ENCODE peak calls at places on chromosomes 12 and 14, in seven cellular contexts. B, X, M, I, D, E and T are unnamed samples.

GRCh38 chr12:58433969-58434368 is 486.3 kb downstream of the LRIG3 start:
- DNase-seq in B (no peak), X (no peak), M (no peak), I (peak; percentile 62), D (peak; percentile 67), E (no peak), T (no peak)

GRCh38 chr12:100753837-100754236 is 40.7 kb upstream of the ANO4 start:
- DNase-seq in B (no peak), X (no peak), M (no peak), I (no peak), D (no peak), E (no peak), T (no peak)

GRCh38 chr12:80937391-80938238 is at the start of gene LIN7A:
- DNase-seq in B (peak; percentile 76), X (no peak), M (no peak), I (peak; percentile 63), D (no peak), E (no peak), T (no peak)

GRCh38 chr12:27595231-27595642 is 71.2 kb downstream of the PPFIBP1 start:
- DNase-seq in B (no peak), X (no peak), M (no peak), I (peak; percentile 95), D (no peak), E (no peak), T (peak; percentile 61)

GRCh38 chr12:117140397-117141096 is 41.3 kb upstream of the TESC start:
- DNase-seq in B (no peak), X (no peak), M (no peak), I (no peak), D (no peak), E (no peak), T (no peak)

GRCh38 chr14:96614528-96614927 is 112.3 kb downstream of the PAPOLA start:
- DNase-seq in B (no peak), X (no peak), M (no peak), I (no peak), D (no peak), E (no peak), T (no peak)

GRCh38 chr12:58268080-58268479 is 326.7 kb downstream of the ATP23 start:
- DNase-seq in B (no peak), X (no peak), M (no peak), I (peak; percentile 30), D (no peak), E (no peak), T (no peak)

GRCh38 chr14:101456246-101457159 is 104.8 kb upstream of the DIO3 start:
- DNase-seq in B (no peak), X (no peak), M (no peak), I (no peak), D (no peak), E (no peak), T (no peak)

GRCh38 chr12:63752283-63752682 is 27.4 kb upstream of the RXYLT1 start:
- DNase-seq in B (no peak), X (no peak), M (no peak), I (no peak), D (no peak), E (no peak), T (no peak)

GRCh38 chr14:100677925-100678765 is 48.5 kb upstream of the DLK1 start:
- DNase-seq in B (peak; percentile 24), X (no peak), M (peak; percentile 61), I (peak; percentile 86), D (no peak), E (no peak), T (peak; percentile 24)

GRCh38 chr14:95659986-95660385 is 26.2 kb upstream of the TCL1B start:
- DNase-seq in B (no peak), X (no peak), M (no peak), I (no peak), D (no peak), E (no peak), T (no peak)

GRCh38 chr12:26121323-26121740 is 3.5 kb downstream of the BHLHE41 start:
- DNase-seq in B (no peak), X (no peak), M (no peak), I (no peak), D (no peak), E (no peak), T (no peak)

GRCh38 chr14:101909371-101910096 is 54.8 kb upstream of the DYNC1H1 start:
- DNase-seq in B (no peak), X (no peak), M (no peak), I (no peak), D (no peak), E (no peak), T (no peak)

GRCh38 chr12:51389302-51389999 is 1.8 kb downstream of the GALNT6 start:
- DNase-seq in B (no peak), X (no peak), M (no peak), I (peak; percentile 96), D (no peak), E (peak; percentile 48), T (peak; percentile 79)

GRCh38 chr12:111789779-111790178 is 23.0 kb downstream of the ALDH2 start:
- DNase-seq in B (no peak), X (no peak), M (no peak), I (no peak), D (no peak), E (peak; percentile 40), T (no peak)

GRCh38 chr12:108875682-108876361 is 4.1 kb upstream of the DAO start:
- DNase-seq in B (no peak), X (no peak), M (no peak), I (no peak), D (no peak), E (no peak), T (no peak)

GRCh38 chr14:69093551-69094421 is 59.1 kb downstream of the DCAF5 start:
- DNase-seq in B (peak; percentile 20), X (no peak), M (no peak), I (peak; percentile 33), D (peak; percentile 62), E (no peak), T (no peak)

GRCh38 chr14:89616425-89617141 is 199.6 kb upstream of the FOXN3 start:
- DNase-seq in B (no peak), X (peak; percentile 46), M (no peak), I (peak; percentile 46), D (no peak), E (peak; percentile 41), T (no peak)

GRCh38 chr12:100612557-100612956 is 39.1 kb downstream of the GAS2L3 start:
- DNase-seq in B (no peak), X (no peak), M (peak; percentile 51), I (no peak), D (no peak), E (peak; percentile 77), T (no peak)

GRCh38 chr14:23494223-23494622 is 24.7 kb downstream of the NGDN start:
- DNase-seq in B (peak; percentile 68), X (no peak), M (no peak), I (no peak), D (no peak), E (peak; percentile 78), T (no peak)

GRCh38 chr12:127809236-127809635 is 457.7 kb upstream of the TMEM132C start:
- DNase-seq in B (no peak), X (no peak), M (no peak), I (no peak), D (no peak), E (no peak), T (no peak)

GRCh38 chr12:86613306-86613705 is 357.1 kb upstream of the MGAT4C start:
- DNase-seq in B (no peak), X (no peak), M (no peak), I (peak; percentile 71), D (no peak), E (no peak), T (no peak)

GRCh38 chr12:6822461-6823135 is 977 bp downstream of the GPR162 start:
- DNase-seq in B (no peak), X (no peak), M (no peak), I (no peak), D (no peak), E (no peak), T (no peak)

GRCh38 chr12:105272152-105272551 is 36.2 kb upstream of the APPL2 start:
- DNase-seq in B (no peak), X (no peak), M (no peak), I (no peak), D (no peak), E (no peak), T (no peak)

GRCh38 chr12:69123909-69124638 is 115.3 kb upstream of the CPSF6 start:
- DNase-seq in B (no peak), X (no peak), M (no peak), I (no peak), D (no peak), E (peak; percentile 54), T (no peak)

GRCh38 chr12:113322353-113322752 is 12.6 kb downstream of the SLC8B1 start:
- DNase-seq in B (no peak), X (no peak), M (no peak), I (peak; percentile 50), D (peak; percentile 85), E (no peak), T (peak; percentile 51)

GRCh38 chr12:124565071-124565491 is 2.3 kb downstream of the NCOR2 start:
- DNase-seq in B (no peak), X (no peak), M (peak; percentile 49), I (no peak), D (no peak), E (no peak), T (no peak)

GRCh38 chr14:97707603-97708002 is 910.4 kb downstream of the VRK1 start:
- DNase-seq in B (no peak), X (no peak), M (no peak), I (no peak), D (no peak), E (peak; percentile 22), T (no peak)
- H3K27me3 ChIP-seq in B (no peaks in the 10 kb centered on the region), X (no peaks in the 10 kb centered on the region), M (no peaks in the 10 kb centered on the region), I (no peaks in the 10 kb centered on the region), D (no peaks in the 10 kb centered on the region), E (no peaks in the 10 kb centered on the region), T (no peaks in the 10 kb centered on the region)

GRCh38 chr12:46389130-46389616 is 16.6 kb upstream of the SLC38A2 start:
- DNase-seq in B (no peak), X (no peak), M (no peak), I (peak; percentile 99), D (no peak), E (no peak), T (no peak)
- H3K27ac ChIP-seq in B (no peak overlapping the region), X (no peak overlapping the region), M (peak overlapping the region; percentile 22), I (peak overlapping the region; percentile 64), D (no peak overlapping the region), E (peak overlapping the region; percentile 32), T (peak overlapping the region; percentile 2)

DNA sequence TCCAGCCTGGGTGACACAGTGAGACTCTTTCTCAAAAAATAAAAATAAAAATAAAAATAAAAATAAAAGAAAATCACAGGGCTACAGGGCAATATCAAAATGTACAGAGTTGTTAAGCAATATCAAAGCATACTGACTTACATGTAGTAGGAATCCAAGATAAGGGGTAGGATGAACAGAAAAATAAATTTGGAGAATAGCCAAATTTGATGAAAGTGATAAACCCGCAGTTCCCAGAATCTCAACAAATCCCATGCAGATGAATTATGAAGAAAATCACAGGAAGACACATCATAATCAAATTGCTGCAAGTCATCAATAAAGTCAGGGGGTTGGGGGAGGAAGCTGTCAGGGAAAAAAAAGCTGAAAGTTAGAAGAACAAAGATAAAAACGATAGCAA is 15.6 kb downstream of the DDHD1 start:
- DNase-seq in B (no peak), X (no peak), M (no peak), I (no peak), D (no peak), E (no peak), T (no peak)
- H3K9me3 ChIP-seq in B (no peaks in the 10 kb centered on the region), X (peaks cover 8% of the 10 kb centered on the region), M (no peaks in the 10 kb centered on the region), I (no peaks in the 10 kb centered on the region), D (peaks cover 10% of the 10 kb centered on the region), E (no peaks in the 10 kb centered on the region), T (peaks cover 9% of the 10 kb centered on the region)

DNA sequence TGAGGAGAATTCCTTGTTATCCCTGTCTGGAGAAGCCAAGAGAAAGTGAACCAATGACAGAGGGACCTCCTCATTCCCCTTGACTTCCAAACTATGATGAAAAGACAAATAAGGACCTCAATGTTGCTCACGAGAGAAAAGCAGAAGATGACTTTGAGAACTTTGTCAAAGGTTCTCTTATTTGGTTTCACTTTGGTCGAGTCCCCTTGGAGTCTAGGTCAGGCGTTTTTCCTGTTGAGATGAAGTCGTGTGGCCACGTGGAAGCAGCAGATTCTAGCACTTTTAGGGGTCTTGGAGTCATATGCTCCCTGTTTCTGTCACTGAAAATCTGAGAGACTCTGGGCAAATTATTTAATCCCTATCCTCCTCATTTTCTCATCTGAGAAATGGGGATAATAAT is 33.8 kb upstream of the COL2A1 start:
- DNase-seq in B (no peak), X (no peak), M (no peak), I (no peak), D (no peak), E (no peak), T (no peak)
- H3K27me3 ChIP-seq in B (no peaks in the 10 kb centered on the region), X (no peaks in the 10 kb centered on the region), M (no peaks in the 10 kb centered on the region), I (no peaks in the 10 kb centered on the region), D (no peaks in the 10 kb centered on the region), E (no peaks in the 10 kb centered on the region), T (no peaks in the 10 kb centered on the region)